ENCODE peak calls at places on chromosomes 16 and 17, in nine cellular contexts. H is IMR-90, J is adrenal gland, E is uterus, X is Peyer's patch, D is A549, C is GM12891, Q is NB4, N is heart left ventricle. O is an unnamed sample.

GRCh38 chr16:29664133-29664912 is 1.3 kb downstream of the SPN start:
- DNase-seq in E (no peak), H (no peak), X (peak), Q (peak), N (no peak), D (no peak), C (no peak), J (no peak), O (no peak)

GRCh38 chr16:68251812-68252211 is 6.6 kb downstream of the PLA2G15 start:
- DNase-seq in N (peak), D (no peak), H (no peak), C (no peak), J (no peak), Q (no peak), E (no peak), X (no peak), O (no peak)

GRCh38 chr17:29158515-29159275 is 21.5 kb downstream of the MYO18A start:
- DNase-seq in J (peak), H (peak), X (no peak), N (no peak), C (no peak), Q (no peak), D (no peak), E (no peak), O (peak)

GRCh38 chr17:80789356-80789902 is 202.2 kb upstream of the CHMP6 start:
- DNase-seq in J (peak), E (peak), Q (peak), N (no peak), D (peak), H (peak), C (no peak), X (no peak), O (peak)

GRCh38 chr17:58643147-58643546 is 48.7 kb downstream of the TEX14 start:
- DNase-seq in Q (no peak), D (peak), E (no peak), C (no peak), J (no peak), H (peak), X (no peak), N (no peak), O (peak)

GRCh38 chr16:67270931-67271338 is 8.4 kb upstream of the PLEKHG4 start:
- DNase-seq in E (no peak), C (no peak), D (no peak), Q (no peak), H (no peak), N (no peak), X (no peak), J (no peak), O (no peak)

GRCh38 chr17:67400193-67400592 is 23.1 kb downstream of the PITPNC1 start:
- DNase-seq in J (no peak), Q (no peak), X (no peak), E (no peak), H (peak), N (no peak), D (no peak), C (no peak), O (no peak)

GRCh38 chr16:4957720-4958509 is at the start of gene SEC14L5:
- DNase-seq in H (peak), D (peak), X (peak), Q (peak), J (peak), C (peak), E (peak), N (peak), O (peak)

GRCh38 chr17:51188321-51188853 is 22.2 kb downstream of the NME2 start:
- DNase-seq in C (no peak), D (no peak), H (no peak), J (no peak), E (no peak), N (no peak), Q (no peak), X (no peak), O (no peak)

GRCh38 chr17:2064980-2065785 is 10.3 kb downstream of the HIC1 start:
- DNase-seq in X (no peak), E (no peak), N (peak), J (no peak), D (peak), Q (peak), H (peak), C (peak), O (no peak)

GRCh38 chr16:88856122-88856827 is 472 bp downstream of the GALNS start:
- DNase-seq in X (no peak), D (no peak), J (no peak), H (no peak), E (peak), C (no peak), Q (no peak), N (peak), O (no peak)

GRCh38 chr16:88417684-88418476 is 35.1 kb downstream of the ZNF469 start:
- DNase-seq in E (no peak), X (no peak), H (no peak), Q (no peak), D (no peak), N (no peak), C (no peak), J (no peak), O (no peak)

GRCh38 chr17:19384723-19385391 is 2.1 kb downstream of the MFAP4 start:
- DNase-seq in J (peak), D (no peak), Q (peak), X (peak), C (no peak), N (peak), E (peak), H (peak), O (no peak)

GRCh38 chr16:19119564-19119963 is 5.8 kb downstream of the ITPRIPL2 start:
- DNase-seq in J (no peak), D (no peak), E (no peak), N (no peak), C (no peak), Q (peak), H (peak), X (no peak), O (no peak)

GRCh38 chr17:7589891-7590611 is at the start of gene SOX15:
- DNase-seq in J (no peak), C (no peak), N (no peak), H (peak), E (no peak), X (no peak), Q (no peak), D (no peak), O (peak)

GRCh38 chr17:15257316-15257925 is 7.7 kb downstream of the PMP22 start:
- DNase-seq in H (peak), Q (peak), X (peak), N (peak), J (peak), C (peak), D (peak), E (peak), O (peak)

GRCh38 chr16:11612110-11612981 is 25.6 kb upstream of the LITAF start:
- DNase-seq in N (peak), H (no peak), Q (peak), D (peak), J (no peak), E (no peak), X (peak), C (no peak), O (no peak)

GRCh38 chr17:66272699-66273390 is 29.6 kb upstream of the PRKCA start:
- DNase-seq in X (no peak), E (no peak), C (no peak), J (peak), H (peak), Q (no peak), D (peak), N (no peak), O (peak)

GRCh38 chr16:64356267-64356666 is 765.6 kb downstream of the CDH11 start:
- DNase-seq in H (peak), X (no peak), C (no peak), N (no peak), D (peak), E (no peak), J (no peak), Q (no peak), O (peak)

GRCh38 chr16:28208824-28209223 is 2.9 kb downstream of the XPO6 start:
- DNase-seq in Q (no peak), E (no peak), C (no peak), H (no peak), X (no peak), N (no peak), J (no peak), D (no peak), O (no peak)

GRCh38 chr16:18932243-18932997 is 6.2 kb upstream of the SMG1 start:
- DNase-seq in N (no peak), X (no peak), D (no peak), H (peak), C (no peak), Q (no peak), E (no peak), J (peak), O (peak)

GRCh38 chr16:77789085-77789611 is 784 bp downstream of the VAT1L start:
- DNase-seq in H (no peak), X (no peak), E (no peak), J (no peak), N (no peak), D (no peak), Q (no peak), C (no peak), O (no peak)

GRCh38 chr17:18327556-18327955 is 12.5 kb downstream of the SMCR8 start:
- DNase-seq in J (no peak), H (no peak), E (no peak), D (no peak), N (no peak), C (no peak), X (no peak), Q (no peak), O (no peak)

GRCh38 chr17:9443811-9444210 is 131.8 kb downstream of the STX8 start:
- DNase-seq in X (no peak), E (no peak), J (no peak), Q (no peak), H (no peak), C (no peak), N (no peak), D (no peak), O (no peak)

GRCh38 chr16:82038941-82039340 is 3.9 kb downstream of the HSD17B2 start:
- DNase-seq in Q (no peak), J (no peak), H (no peak), N (no peak), C (no peak), E (no peak), D (no peak), X (no peak), O (no peak)

GRCh38 chr17:16301963-16302855 is 51.1 kb downstream of the CENPV start:
- DNase-seq in E (no peak), N (no peak), H (peak), X (no peak), D (no peak), C (no peak), J (no peak), Q (no peak), O (peak)

GRCh38 chr17:43702636-43703035 is 40.9 kb upstream of the MEOX1 start:
- DNase-seq in C (no peak), J (no peak), X (no peak), H (no peak), E (no peak), N (no peak), Q (peak), D (peak), O (no peak)

GRCh38 chr16:10335681-10336080 is 50.2 kb upstream of the ATF7IP2 start:
- DNase-seq in N (no peak), H (no peak), E (no peak), D (no peak), J (no peak), Q (no peak), C (no peak), X (no peak), O (no peak)

GRCh38 chr17:65158081-65158480 is 20.9 kb downstream of the RGS9 start:
- DNase-seq in X (no peak), C (no peak), E (no peak), N (no peak), H (no peak), J (no peak), D (no peak), Q (peak), O (no peak)

GRCh38 chr16:53372942-53373871 is 61.1 kb upstream of the RBL2 start:
- DNase-seq in N (peak), C (peak), D (peak), X (peak), E (no peak), J (no peak), H (no peak), Q (no peak), O (no peak)

GRCh38 chr16:88067530-88068411 is 116.5 kb downstream of the BANP start:
- DNase-seq in J (no peak), E (no peak), Q (no peak), X (no peak), D (no peak), N (no peak), H (no peak), C (no peak), O (no peak)

GRCh38 chr17:2701161-2701995 is 10.2 kb downstream of the CLUH start:
- DNase-seq in H (no peak), Q (no peak), C (peak), N (no peak), E (peak), X (no peak), D (no peak), J (peak), O (no peak)

GRCh38 chr17:66540131-66540781 is 237.8 kb downstream of the PRKCA start:
- DNase-seq in E (peak), X (no peak), C (no peak), J (no peak), D (no peak), Q (peak), H (peak), N (peak), O (peak)

GRCh38 chr17:64747938-64748540 is 85.9 kb upstream of the SMURF2 start:
- DNase-seq in J (no peak), D (no peak), E (no peak), Q (no peak), N (no peak), H (peak), X (no peak), C (no peak), O (no peak)

GRCh38 chr17:59827721-59828477 is 64.8 kb downstream of the TUBD1 start:
- DNase-seq in Q (peak), N (no peak), X (no peak), D (peak), J (no peak), H (no peak), E (no peak), C (no peak), O (no peak)
- TF ChIP-seq POLR2A in Q (no peak), N (no peak), X (no peak), D (no peak), J (no peak), H (no peak), E (no peak), C (no peak), O (no peak)

DNA sequence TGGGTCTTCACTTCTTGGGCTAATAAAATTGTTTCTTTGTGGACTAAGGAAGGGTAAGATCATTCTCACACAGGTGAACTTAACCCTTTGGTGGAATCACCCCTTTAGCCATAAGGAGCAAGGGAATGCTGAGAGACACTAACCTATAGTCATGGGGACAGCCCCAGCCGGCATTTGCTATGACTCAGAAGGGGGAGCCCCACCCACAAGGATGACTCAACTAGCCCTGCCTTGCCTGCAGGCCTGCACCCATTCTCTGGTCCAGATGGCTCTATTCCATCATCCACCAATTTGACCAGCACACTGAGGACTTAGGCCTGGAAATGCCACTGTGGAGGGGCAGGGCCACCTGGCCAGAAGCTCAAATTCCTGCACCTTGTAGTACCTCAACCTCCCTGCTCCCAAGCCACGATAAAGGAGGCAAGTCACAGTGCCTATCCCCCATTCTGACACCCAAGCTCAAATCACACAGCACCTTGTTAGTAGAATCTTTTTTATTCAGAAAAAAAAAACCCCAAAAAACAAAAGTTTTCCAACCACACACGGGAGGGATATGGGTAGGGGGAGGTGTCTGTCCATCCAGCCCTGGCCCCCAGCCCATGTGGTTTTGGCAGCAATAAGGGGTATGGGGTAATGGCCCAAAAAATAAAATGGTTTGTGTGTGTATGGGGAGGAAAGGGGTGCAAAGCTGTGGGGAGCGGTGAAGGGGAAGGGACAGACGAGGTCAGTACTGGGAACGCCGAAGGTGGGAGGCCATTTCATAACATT is 3.0 kb downstream of the PFN1 start:
- DNase-seq in J (peak), Q (peak), H (peak), C (no peak), E (peak), N (peak), D (peak), X (peak), O (peak)
- TF ChIP-seq POLR2A in J (no peak), Q (peak), H (peak), C (peak), E (no peak), N (no peak), D (no peak), X (peak), O (peak)

DNA sequence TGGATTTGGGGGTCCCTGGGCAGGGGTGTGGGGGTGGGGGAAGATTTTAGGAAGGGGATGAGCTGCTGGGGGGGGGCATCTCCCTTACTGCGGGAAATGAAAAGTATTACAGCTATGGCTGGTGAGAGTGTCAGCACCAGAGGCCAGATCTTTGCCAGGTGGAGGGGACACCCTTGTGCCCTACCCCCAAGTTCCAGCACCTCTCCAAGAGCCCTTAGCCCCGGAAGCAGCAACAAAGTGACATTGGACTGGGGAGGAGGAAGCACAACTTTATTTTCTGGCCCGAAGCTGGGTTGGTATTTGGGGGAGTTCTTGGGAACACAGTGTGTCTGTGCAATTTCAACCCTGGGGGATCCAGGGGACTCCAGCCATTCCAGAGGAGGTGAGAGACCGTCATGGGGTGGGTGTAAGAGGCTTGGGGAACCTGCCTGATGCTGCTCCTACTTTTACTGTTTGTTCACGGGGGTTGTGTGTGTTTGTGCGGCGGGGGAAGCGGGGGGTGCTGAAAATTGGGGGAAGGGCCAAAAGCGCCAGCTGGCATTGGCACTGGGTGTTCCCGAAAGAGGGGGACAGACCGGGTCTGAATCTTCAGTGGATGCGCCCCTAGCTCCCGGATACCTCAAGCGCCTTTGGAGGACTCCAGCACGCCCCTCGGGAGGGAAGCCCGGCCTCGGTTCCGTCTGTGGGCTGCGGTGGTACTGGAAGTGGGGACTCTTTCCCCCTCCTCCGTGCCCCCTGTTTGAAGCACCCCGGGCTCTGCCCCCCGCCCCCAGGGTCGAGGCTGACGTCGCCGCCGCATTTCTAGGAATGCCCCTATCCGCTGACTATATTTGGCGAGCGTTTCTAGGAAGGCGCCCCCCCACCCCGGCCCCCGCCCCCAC is 230.3 kb downstream of the MRTFB start:
- DNase-seq in J (peak), H (no peak), X (no peak), E (peak), Q (peak), N (peak), D (peak), C (no peak), O (peak)
- TF ChIP-seq POLR2A in J (no peak), H (no peak), X (no peak), E (no peak), Q (no peak), N (no peak), D (no peak), C (no peak), O (no peak)

GRCh38 chr17:41917957-41918391 is 777 bp downstream of the ACLY start:
- DNase-seq in X (peak), J (peak), Q (peak), C (no peak), H (peak), E (peak), D (peak), N (peak), O (no peak)
- TF ChIP-seq POLR2A in X (no peak), J (no peak), Q (no peak), C (no peak), H (no peak), E (no peak), D (no peak), N (no peak), O (peak)

DNA sequence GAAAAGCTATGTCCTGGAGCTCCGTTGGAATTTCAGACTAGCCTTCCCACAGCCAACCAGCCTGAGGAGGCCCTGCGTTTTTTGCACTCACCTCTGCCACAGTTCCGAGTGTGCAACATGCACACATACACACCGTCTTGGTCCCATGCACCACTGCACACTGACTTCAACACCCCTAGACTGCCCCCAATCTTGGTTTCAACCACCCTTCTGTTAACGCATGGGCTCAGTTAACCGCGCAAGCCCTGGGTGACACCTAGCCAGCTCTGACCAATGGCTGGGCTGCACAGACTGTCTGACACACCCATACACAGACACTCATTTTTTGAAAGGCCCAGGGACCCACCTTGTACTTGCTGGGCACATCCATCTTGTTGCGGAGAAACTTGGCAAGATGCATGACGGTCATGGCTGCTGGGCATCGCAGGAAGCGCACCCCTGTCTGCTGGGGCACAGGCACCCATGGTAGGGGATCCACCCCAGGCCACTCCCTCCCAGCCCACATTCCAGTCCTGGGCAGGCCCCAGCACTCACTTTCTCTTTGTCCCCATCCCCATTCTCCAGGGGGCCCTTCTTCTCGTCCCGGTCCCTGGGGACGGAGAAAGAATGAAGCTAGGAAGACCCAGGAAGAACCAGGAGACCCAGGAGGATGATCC is 8.0 kb downstream of the CISD3 start:
- DNase-seq in C (peak), H (no peak), X (no peak), N (no peak), Q (no peak), E (no peak), J (no peak), D (no peak), O (no peak)
- TF ChIP-seq POLR2A in C (no peak), H (no peak), X (no peak), N (no peak), Q (no peak), E (no peak), J (no peak), D (no peak), O (no peak)

DNA sequence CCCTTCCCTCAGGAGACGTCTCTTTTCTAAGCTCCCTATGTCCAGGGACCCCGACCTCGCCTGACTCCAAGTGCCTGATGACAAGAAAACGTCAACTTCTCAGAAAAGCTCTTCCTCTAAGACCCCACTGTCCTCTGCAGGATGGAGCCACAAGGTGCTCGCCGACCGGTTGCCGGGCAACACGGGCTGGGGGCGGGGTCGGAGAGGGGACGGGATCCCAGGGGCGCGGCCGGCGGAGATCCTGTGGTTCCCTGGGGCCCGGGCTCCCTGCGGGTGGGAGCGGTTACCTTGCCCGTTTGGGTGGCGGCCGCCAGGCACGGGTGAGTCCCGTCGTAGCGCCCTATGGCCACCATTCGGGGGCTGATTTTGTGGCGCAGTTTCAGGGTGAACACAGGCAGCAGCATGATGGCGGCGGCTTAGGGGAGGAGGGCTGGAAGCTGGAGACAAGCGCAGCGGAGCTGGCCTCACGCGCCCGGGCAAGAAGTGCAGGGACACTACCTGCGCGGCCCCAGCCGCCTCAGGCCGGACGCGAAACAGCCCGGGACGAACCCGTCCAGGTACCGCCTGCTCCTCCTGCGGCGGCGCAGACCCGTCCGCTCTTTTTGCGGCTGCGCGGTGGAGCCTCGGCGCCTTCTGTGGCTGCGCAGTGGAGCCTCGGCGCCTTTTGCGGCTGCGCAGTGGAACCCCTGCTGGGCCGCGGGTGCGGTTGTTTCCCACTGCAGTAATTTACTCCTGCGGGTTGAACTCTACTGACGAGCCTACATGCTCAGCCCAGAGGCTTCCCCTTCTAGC is at the start of gene BBS2:
- DNase-seq in E (peak), X (peak), J (peak), N (peak), C (peak), D (peak), Q (peak), H (peak), O (peak)
- TF ChIP-seq POLR2A in E (peak), X (peak), J (peak), N (no peak), C (peak), D (peak), Q (peak), H (no peak), O (peak)